ENCODE peak calls at places on chromosomes 3 and 15, in seven cellular contexts. S is osteoblast, E is fibroblast of the aortic adventitia, K is heart left ventricle, U is uterus, Y is lower leg skin, V is psoas muscle. M is an unnamed sample.

GRCh38 chr3:125069452-125069851 is 13.7 kb upstream of the HEG1 start:
- DNase-seq in E (no peak), V (no peak), S (no peak), Y (no peak), K (no peak), U (no peak), M (no peak)

GRCh38 chr3:149790265-149790664 is 2.1 kb downstream of the ANKUB1 start:
- DNase-seq in V (no peak), S (no peak), E (peak), Y (no peak), U (no peak), K (no peak), M (peak)

GRCh38 chr3:151293127-151293526 is 14.8 kb upstream of the P2RY14 start:
- DNase-seq in U (no peak), E (no peak), K (no peak), V (no peak), Y (no peak), S (no peak), M (no peak)

GRCh38 chr3:22361465-22361864 is 610.5 kb upstream of the ZNF385D start:
- DNase-seq in K (no peak), Y (no peak), V (no peak), U (no peak), E (peak), S (no peak), M (peak)

GRCh38 chr15:60957111-60957510 is 272.0 kb downstream of the RORA start:
- DNase-seq in E (no peak), V (no peak), Y (no peak), S (no peak), U (no peak), K (no peak), M (no peak)

GRCh38 chr3:146314871-146315270 is 64.0 kb upstream of the PLSCR4 start:
- DNase-seq in V (no peak), Y (no peak), U (no peak), K (no peak), S (no peak), E (peak), M (peak)

GRCh38 chr15:25905140-25905539 is 42.0 kb upstream of the ATP10A start:
- DNase-seq in E (peak), V (peak), U (no peak), Y (no peak), S (peak), K (peak), M (peak)

GRCh38 chr3:5731100-5731499 is 543.6 kb downstream of the EDEM1 start:
- DNase-seq in K (no peak), Y (no peak), S (no peak), E (no peak), V (no peak), U (no peak), M (no peak)

GRCh38 chr3:126550488-126551051 is 8.2 kb downstream of the C3orf22 start:
- DNase-seq in U (peak), Y (peak), V (no peak), S (peak), E (no peak), K (no peak), M (no peak)

GRCh38 chr3:169241575-169241927 is 422.0 kb downstream of the MECOM start:
- DNase-seq in E (peak), Y (no peak), S (no peak), K (no peak), U (no peak), V (no peak), M (peak)

DNA sequence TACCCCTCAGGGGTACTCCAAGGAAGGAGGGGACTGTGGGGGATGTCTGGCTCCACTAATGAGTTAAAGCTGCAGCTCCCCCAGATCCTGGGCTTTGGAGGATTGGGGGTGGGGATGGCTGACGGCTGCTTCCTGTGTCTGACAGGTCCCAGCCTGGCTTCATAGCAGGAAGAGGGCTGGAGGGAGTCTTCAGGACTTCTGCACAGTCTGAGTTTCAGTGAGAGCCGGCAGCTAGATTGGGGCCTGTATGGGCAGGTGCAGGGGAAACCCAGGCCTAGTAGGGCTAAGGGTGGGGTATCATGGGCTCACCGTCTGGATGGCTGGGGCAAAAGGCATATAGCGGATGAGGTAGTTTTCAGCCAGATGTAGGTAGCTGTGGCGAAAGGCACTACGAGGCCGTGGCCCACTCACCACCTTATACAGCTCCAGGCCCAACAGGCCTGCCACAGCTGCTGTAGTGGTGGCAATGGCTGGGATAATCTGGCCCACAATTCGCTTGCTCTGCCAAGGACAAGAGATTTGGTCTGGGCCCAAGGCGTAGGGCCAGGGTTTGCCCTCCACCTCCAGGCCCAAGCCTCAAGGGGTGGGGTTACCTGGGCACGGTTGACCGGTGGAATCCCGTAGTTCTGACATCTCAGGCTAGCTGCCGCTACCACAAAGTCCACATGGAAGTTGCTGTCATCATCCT is 4.5 kb downstream of the INKA1 start:
- DNase-seq in S (peak), E (no peak), Y (no peak), V (no peak), U (no peak), K (no peak), M (no peak)
- H3K4me3 ChIP-seq in S (no peak), E (no peak), Y (no peak), V (no peak), U (no peak), K (no peak), M (no peak)

GRCh38 chr3:48090166-48090939 is 74.1 kb upstream of the MAP4 start:
- DNase-seq in V (no peak), K (no peak), Y (no peak), U (no peak), S (peak), E (no peak), M (no peak)

GRCh38 chr3:48088056-48088748 is 72.0 kb upstream of the MAP4 start:
- DNase-seq in S (no peak), Y (peak), K (no peak), V (no peak), U (no peak), E (no peak), M (no peak)

GRCh38 chr3:48092270-48092669 is 76.1 kb upstream of the MAP4 start:
- DNase-seq in E (peak), V (no peak), U (no peak), K (no peak), S (no peak), Y (no peak), M (peak)

GRCh38 chr3:48086736-48087470 is 70.7 kb upstream of the MAP4 start:
- DNase-seq in K (no peak), V (no peak), U (no peak), Y (no peak), E (peak), S (no peak), M (peak)

DNA sequence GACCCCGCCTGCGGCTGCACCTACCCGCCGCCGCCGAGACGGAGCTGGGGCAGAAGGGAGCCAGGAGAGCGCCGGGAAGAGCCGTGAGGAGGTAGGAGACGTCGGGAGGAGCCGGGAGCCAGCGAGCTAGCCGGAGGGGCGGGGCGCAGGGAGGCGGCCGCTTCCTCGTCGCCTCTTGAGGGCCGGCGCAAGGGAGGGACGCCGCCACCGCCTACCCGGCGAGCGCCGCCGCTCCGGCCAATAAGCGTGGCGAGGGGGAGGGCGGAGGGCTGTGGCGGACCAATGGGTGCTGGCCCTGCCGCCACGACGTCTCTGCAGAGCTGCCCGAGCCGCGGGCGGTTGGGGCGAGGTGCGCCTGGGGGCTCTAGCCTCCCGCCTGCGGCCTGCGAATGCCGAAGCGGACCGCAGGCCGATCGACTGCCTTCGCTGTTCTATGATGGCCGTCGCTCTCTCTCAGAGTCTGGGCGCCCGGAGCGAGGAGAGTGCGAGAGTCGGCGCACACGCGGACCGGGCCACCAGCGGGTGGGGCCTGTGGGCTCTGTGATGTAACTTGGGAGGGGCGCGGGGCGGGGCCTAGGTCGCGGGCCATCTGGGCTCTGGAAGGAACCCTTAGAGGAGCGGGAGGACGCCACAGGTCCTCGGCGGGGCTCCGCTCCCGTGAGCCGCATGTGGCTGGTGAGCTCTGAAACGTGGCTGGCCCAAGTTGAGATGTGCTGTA is 72.7 kb upstream of the MAP4 start:
- DNase-seq in K (peak), S (peak), U (peak), V (peak), E (peak), Y (peak), M (peak)
- TF ChIP-seq CTCF in K (no peak), S (peak), U (no peak), V (no peak), E (peak), Y (no peak), M (no peak)

GRCh38 chr15:88704791-88705768 is 66.3 kb downstream of the ISG20 start:
- DNase-seq in S (peak), K (peak), U (peak), V (peak), E (peak), Y (peak), M (peak)
- H3K4me3 ChIP-seq in S (peak), K (peak), U (peak), V (peak), E (peak), Y (peak), M (peak)

DNA sequence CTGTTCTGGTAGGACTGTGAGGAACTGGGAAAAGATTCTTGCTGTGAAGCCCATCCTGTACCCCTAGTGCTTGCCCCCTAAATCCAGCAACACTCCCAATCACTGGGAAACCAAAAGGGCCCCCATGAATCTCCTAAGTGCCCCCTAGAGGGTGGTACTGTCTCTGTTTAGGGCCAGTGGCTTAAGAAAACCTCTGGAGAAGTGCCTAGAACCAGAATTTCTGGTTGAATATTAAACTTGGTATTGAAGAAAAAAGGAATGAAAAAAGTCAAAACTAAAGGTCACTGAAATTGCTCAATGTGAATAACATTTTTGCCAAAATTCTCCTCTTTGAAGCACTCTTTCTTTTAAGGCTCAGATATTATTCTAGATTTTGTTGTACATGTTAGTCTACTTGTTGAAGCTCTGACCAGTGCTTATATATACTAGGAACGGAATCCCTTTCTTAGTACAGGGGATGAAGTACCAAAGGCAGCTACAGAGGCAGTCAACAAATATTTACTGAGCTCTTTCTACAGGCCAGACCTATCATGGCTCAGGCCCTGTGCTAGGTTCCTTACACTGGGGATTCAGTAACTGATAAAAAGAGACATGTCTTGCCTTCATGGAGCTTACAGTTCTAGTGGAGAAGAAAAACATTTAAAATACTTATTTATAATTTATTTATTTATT is 138.8 kb downstream of the MYLK start:
- DNase-seq in V (no peak), S (no peak), K (no peak), E (peak), U (no peak), Y (no peak), M (peak)
- TF ChIP-seq CTCF in V (no peak), S (peak), K (peak), E (peak), U (no peak), Y (no peak), M (peak)

DNA sequence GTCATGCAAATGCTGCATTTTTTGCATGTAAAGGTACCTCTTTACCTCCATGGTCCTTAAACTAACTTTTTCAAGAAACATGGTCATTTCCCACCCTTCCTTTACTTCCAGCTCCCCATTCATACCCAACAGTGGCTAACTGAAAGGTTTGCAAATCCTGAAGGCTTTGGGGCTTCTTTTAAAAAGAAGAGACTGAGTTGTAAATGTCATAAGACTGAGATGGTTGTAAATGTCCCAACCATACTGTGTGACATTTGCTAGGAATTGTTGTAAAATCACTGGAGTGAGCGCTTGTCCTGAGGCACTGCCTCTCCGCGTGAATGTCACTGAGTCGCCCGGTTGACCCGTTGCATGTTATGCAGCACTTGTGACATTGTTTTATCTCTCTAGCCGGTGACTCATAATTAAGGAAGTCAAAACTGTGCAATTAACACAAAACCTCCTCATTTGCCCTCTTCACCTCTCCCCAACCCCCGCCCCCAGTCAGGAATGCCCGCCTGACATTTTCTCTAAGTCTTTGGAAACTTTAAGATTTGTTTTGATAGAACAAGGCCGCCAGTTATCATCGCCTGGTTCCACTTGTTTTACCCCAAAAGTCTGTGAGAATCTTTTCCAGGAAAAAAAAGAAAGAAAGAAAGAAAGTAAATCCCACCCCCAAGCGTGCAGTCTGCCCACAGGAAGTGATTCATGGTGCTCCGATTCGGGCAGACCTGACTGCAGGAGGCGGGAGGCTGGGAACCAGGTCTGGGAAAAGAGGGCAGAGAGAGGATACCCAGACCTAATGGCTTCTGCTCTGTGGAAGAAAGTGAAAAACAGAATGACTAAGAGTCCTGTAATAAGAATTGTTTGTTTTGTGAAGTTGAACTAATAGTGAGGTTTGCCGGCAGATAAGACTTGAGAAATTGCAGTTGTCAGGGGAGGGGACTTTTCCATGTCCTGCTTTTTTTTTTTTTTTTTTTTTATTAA is 84.7 kb downstream of the SMAD3 start:
- DNase-seq in K (peak), E (peak), Y (no peak), V (peak), S (peak), U (peak), M (peak)
- H3K4me3 ChIP-seq in K (no peak), E (peak), Y (no peak), V (no peak), S (peak), U (no peak), M (no peak)

M was measured in choroid plexus epithelial cell.